ENCODE peak calls at places on chromosomes 11 and 22, in six cellular contexts. S is neuronal stem cell, R is cardiac muscle cell, H is GM23338, T is A549, A is fibroblast of lung. W is an unnamed sample.

GRCh38 chr22:49088801-49089791 is 738.6 kb downstream of the BRD1 start:
- DNase-seq in S (no peak), T (no peak), H (no peak), R (no peak), A (no peak), W (no peak)

GRCh38 chr22:49590381-49590780 is 237.3 kb downstream of the BRD1 start:
- DNase-seq in H (no peak), S (no peak), R (no peak), A (no peak), T (no peak), W (no peak)

GRCh38 chr11:67572747-67573419 is 10.7 kb upstream of the GSTP1 start:
- DNase-seq in T (peak), A (peak), S (no peak), R (peak), H (peak), W (peak)

GRCh38 chr11:33168605-33169240 is 7.4 kb upstream of the CSTF3 start:
- DNase-seq in T (no peak), S (no peak), H (no peak), R (no peak), A (peak), W (no peak)

GRCh38 chr11:9399466-9399865 is 15.0 kb downstream of the IPO7 start:
- DNase-seq in H (no peak), T (no peak), A (no peak), R (no peak), S (no peak), W (no peak)

GRCh38 chr22:50046019-50046415 is 12.1 kb downstream of the TTLL8 start:
- DNase-seq in S (no peak), H (peak), T (no peak), R (no peak), A (no peak), W (no peak)

GRCh38 chr22:17479129-17479528 is 84.2 kb upstream of the SLC25A18 start:
- DNase-seq in R (no peak), A (no peak), T (no peak), H (no peak), S (no peak), W (no peak)

GRCh38 chr11:18394928-18395734 is 768 bp downstream of the LDHA start:
- DNase-seq in S (peak), A (peak), R (peak), T (peak), H (peak), W (peak)

GRCh38 chr11:103637250-103637649 is 399.2 kb upstream of the DDI1 start:
- DNase-seq in S (no peak), H (peak), T (no peak), R (no peak), A (no peak), W (no peak)

GRCh38 chr22:35488513-35488912 is 52.1 kb upstream of the RASD2 start:
- DNase-seq in R (no peak), A (no peak), H (no peak), T (no peak), S (no peak), W (no peak)

GRCh38 chr11:60915250-60915914 is 1.4 kb downstream of the TMEM109 start:
- DNase-seq in S (peak), T (peak), A (peak), R (peak), H (peak), W (no peak)

GRCh38 chr11:60913793-60914619 is at the start of gene TMEM109:
- DNase-seq in H (peak), T (peak), S (peak), R (peak), A (peak), W (peak)

GRCh38 chr11:60916669-60917206 is 2.8 kb downstream of the TMEM109 start:
- DNase-seq in A (no peak), T (no peak), R (no peak), H (no peak), S (no peak), W (no peak)

GRCh38 chr11:60912851-60913550 is 957 bp upstream of the TMEM109 start:
- DNase-seq in H (no peak), A (no peak), R (no peak), S (no peak), T (no peak), W (no peak)

DNA sequence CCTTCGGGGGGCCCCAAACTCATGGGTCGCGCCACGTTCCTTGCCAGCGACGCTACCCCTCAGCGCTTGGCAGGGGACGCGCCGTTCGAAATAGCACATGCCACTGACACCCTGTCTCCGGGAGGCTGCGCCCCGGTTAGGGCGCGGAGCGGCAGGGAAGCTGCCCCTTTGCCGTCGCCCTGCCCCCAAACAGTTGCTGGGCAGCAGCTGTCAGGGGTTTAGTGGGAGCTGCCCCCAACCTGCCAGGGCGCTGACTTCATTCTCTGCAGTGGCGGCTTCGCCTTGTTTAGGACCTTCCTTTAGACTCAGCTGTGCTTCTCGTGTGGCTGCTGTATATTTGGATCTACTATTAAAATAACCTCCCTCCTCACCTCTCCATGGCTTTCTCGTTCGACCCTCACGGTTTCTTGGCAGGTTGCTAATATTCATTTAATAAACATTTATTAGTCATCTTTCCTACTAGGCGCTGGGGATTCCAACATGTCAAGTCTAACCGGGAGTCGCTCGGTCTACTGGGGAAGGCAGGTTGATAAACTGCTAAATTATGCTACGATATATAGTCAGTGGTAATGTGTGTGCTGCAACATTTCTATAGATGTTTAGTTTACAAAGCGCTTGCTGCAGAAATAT is 777 bp downstream of the TMEM109 start:
- DNase-seq in A (peak), S (no peak), T (no peak), R (peak), H (peak), W (peak)
- H3K27ac ChIP-seq in A (peak), S (peak), T (peak), R (no peak), H (no peak), W (peak)

DNA sequence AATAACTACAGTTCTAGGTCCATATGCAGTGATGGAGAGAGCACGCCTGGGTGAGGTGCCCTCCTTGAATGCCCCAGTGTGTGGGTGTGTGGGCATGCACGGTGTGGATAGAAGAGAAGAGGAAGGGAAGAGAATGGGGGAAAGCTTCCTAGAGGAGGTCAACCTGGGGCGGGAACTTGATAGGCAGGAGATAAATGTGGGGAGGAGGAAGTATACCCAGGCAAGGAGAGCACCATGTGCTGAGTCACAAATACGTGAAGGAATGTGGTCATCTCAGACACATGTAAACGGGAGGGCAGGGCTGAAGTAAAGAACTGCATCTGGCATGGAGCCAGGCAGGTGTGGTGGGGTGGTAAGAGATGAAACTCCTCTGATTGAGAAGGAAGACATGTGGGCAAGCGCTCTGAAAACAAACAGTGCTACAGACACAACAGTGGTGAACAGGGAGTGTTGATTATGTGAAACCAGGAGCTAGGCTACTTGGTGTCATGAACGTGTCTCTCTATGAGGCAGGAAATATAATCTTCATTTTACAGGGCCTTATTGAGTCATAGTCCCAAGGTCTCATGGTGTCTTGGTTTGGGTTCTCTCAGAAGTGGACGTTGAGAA is 61.5 kb upstream of the EED start:
- DNase-seq in R (no peak), S (no peak), T (peak), A (no peak), H (no peak), W (no peak)
- H3K27ac ChIP-seq in R (no peak), S (no peak), T (peak), A (no peak), H (no peak), W (no peak)

GRCh38 chr22:41350087-41350486 is 31.7 kb upstream of the TEF start:
- DNase-seq in T (no peak), S (no peak), R (no peak), H (no peak), A (no peak), W (no peak)
- H3K27ac ChIP-seq in T (no peak), S (no peak), R (no peak), H (peak), A (peak), W (no peak)

DNA sequence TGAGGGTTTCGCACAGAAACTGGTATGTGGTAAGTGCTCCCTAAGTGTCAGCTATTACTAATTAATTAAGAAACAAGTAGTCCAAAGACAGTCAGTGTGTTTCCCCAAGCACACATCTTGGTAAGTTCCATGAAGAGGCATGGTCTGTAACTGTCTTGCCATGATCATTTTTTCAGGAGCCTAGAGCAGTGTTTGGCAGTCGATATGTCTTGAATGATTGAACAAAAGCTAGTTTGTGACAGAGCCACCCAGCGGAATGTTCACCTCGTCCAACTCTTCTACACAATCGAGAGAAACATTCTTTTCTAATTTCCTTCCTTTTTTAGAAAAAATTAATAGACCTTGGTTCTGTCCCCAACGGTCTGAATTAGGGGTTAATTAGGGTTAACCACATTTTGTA is 57.5 kb upstream of the FTH1 start:
- DNase-seq in R (no peak), T (no peak), A (no peak), H (no peak), S (no peak), W (no peak)
- H3K27ac ChIP-seq in R (no peak), T (peak), A (no peak), H (no peak), S (no peak), W (no peak)

GRCh38 chr11:16793511-16793910 is 55.1 kb downstream of the C11orf58 start:
- DNase-seq in H (no peak), R (no peak), S (no peak), A (no peak), T (no peak), W (no peak)
- H3K27ac ChIP-seq in H (no peak), R (no peak), S (no peak), A (no peak), T (peak), W (no peak)

W was measured in WERI-Rb-1.